ENCODE peak calls at places on chromosomes 11 and 22, in seven cellular contexts. One of them, this sample, is unnamed.

GRCh38 chr22:21856868-21857267 is 10.6 kb downstream of the MAPK1 start:
- DNase-seq in colonic mucosa: no peak
- DNase-seq in heart left ventricle: no peak
- DNase-seq in fibroblast of lung: no peak
- DNase-seq in lung: no peak
- DNase-seq in cardiac muscle cell: no peak
- DNase-seq in Caco-2: no peak
- DNase-seq in this sample: no peak

GRCh38 chr22:43157874-43158546 is 6.7 kb downstream of the TSPO start:
- DNase-seq in colonic mucosa: no peak
- DNase-seq in heart left ventricle: no peak
- DNase-seq in fibroblast of lung: no peak
- DNase-seq in lung: no peak
- DNase-seq in cardiac muscle cell: no peak
- DNase-seq in Caco-2: no peak
- DNase-seq in this sample: no peak

GRCh38 chr22:32996702-32997101 is 61.5 kb downstream of the SYN3 start:
- DNase-seq in colonic mucosa: no peak
- DNase-seq in heart left ventricle: no peak
- DNase-seq in fibroblast of lung: no peak
- DNase-seq in lung: peak; percentile 63
- DNase-seq in cardiac muscle cell: no peak
- DNase-seq in Caco-2: no peak
- DNase-seq in this sample: no peak

GRCh38 chr22:44309647-44310046 is 3.1 kb downstream of the SHISAL1 start:
- DNase-seq in colonic mucosa: no peak
- DNase-seq in heart left ventricle: no peak
- DNase-seq in fibroblast of lung: peak; percentile 34
- DNase-seq in lung: no peak
- DNase-seq in cardiac muscle cell: peak; percentile 31
- DNase-seq in Caco-2: no peak
- DNase-seq in this sample: no peak

GRCh38 chr11:39412117-39412516 is 2047.3 kb downstream of the LRRC4C start:
- DNase-seq in colonic mucosa: no peak
- DNase-seq in heart left ventricle: no peak
- DNase-seq in fibroblast of lung: no peak
- DNase-seq in lung: no peak
- DNase-seq in cardiac muscle cell: no peak
- DNase-seq in Caco-2: no peak
- DNase-seq in this sample: no peak

GRCh38 chr22:46150615-46151423 is 493 bp downstream of the PPARA start:
- DNase-seq in colonic mucosa: peak; percentile 52
- DNase-seq in heart left ventricle: peak; percentile 75
- DNase-seq in fibroblast of lung: no peak
- DNase-seq in lung: no peak
- DNase-seq in cardiac muscle cell: peak; percentile 8
- DNase-seq in Caco-2: peak; percentile 38
- DNase-seq in this sample: peak; percentile 78

GRCh38 chr11:126311464-126312291 is 7.8 kb downstream of the DCPS start:
- DNase-seq in colonic mucosa: no peak
- DNase-seq in heart left ventricle: no peak
- DNase-seq in fibroblast of lung: no peak
- DNase-seq in lung: no peak
- DNase-seq in cardiac muscle cell: peak; percentile 31
- DNase-seq in Caco-2: no peak
- DNase-seq in this sample: no peak

GRCh38 chr11:70159612-70160570 is 43.2 kb upstream of the FADD start:
- DNase-seq in colonic mucosa: peak; percentile 43
- DNase-seq in heart left ventricle: no peak
- DNase-seq in fibroblast of lung: peak; percentile 8
- DNase-seq in lung: no peak
- DNase-seq in cardiac muscle cell: no peak
- DNase-seq in Caco-2: no peak
- DNase-seq in this sample: peak; percentile 77

GRCh38 chr11:29173660-29174062 is 843.2 kb downstream of the KCNA4 start:
- DNase-seq in colonic mucosa: no peak
- DNase-seq in heart left ventricle: no peak
- DNase-seq in fibroblast of lung: peak; percentile 69
- DNase-seq in lung: no peak
- DNase-seq in cardiac muscle cell: peak; percentile 78
- DNase-seq in Caco-2: peak; percentile 12
- DNase-seq in this sample: no peak

GRCh38 chr11:74932797-74933196 is 16.1 kb downstream of the XRRA1 start:
- DNase-seq in colonic mucosa: no peak
- DNase-seq in heart left ventricle: no peak
- DNase-seq in fibroblast of lung: peak; percentile 38
- DNase-seq in lung: no peak
- DNase-seq in cardiac muscle cell: peak; percentile 28
- DNase-seq in Caco-2: no peak
- DNase-seq in this sample: no peak

GRCh38 chr11:68821670-68822069 is 20.0 kb downstream of the CPT1A start:
- DNase-seq in colonic mucosa: no peak
- DNase-seq in heart left ventricle: no peak
- DNase-seq in fibroblast of lung: no peak
- DNase-seq in lung: no peak
- DNase-seq in cardiac muscle cell: no peak
- DNase-seq in Caco-2: no peak
- DNase-seq in this sample: no peak

GRCh38 chr11:69702769-69703510 is 882 bp downstream of the FGF19 start:
- DNase-seq in colonic mucosa: no peak
- DNase-seq in heart left ventricle: no peak
- DNase-seq in fibroblast of lung: no peak
- DNase-seq in lung: no peak
- DNase-seq in cardiac muscle cell: no peak
- DNase-seq in Caco-2: no peak
- DNase-seq in this sample: no peak

GRCh38 chr11:134536677-134537076 is 124.6 kb upstream of the B3GAT1 start:
- DNase-seq in colonic mucosa: no peak
- DNase-seq in heart left ventricle: no peak
- DNase-seq in fibroblast of lung: no peak
- DNase-seq in lung: no peak
- DNase-seq in cardiac muscle cell: no peak
- DNase-seq in Caco-2: no peak
- DNase-seq in this sample: no peak

GRCh38 chr11:32225491-32226285 is 134.8 kb downstream of the RCN1 start:
- DNase-seq in colonic mucosa: no peak
- DNase-seq in heart left ventricle: no peak
- DNase-seq in fibroblast of lung: no peak
- DNase-seq in lung: no peak
- DNase-seq in cardiac muscle cell: no peak
- DNase-seq in Caco-2: no peak
- DNase-seq in this sample: no peak

GRCh38 chr11:30917859-30918478 is 331.8 kb upstream of the MPPED2 start:
- DNase-seq in colonic mucosa: no peak
- DNase-seq in heart left ventricle: no peak
- DNase-seq in fibroblast of lung: peak; percentile 62
- DNase-seq in lung: no peak
- DNase-seq in cardiac muscle cell: peak; percentile 69
- DNase-seq in Caco-2: peak; percentile 61
- DNase-seq in this sample: no peak

GRCh38 chr11:9214765-9215164 is 50.4 kb downstream of the DENND5A start:
- DNase-seq in colonic mucosa: no peak
- DNase-seq in heart left ventricle: no peak
- DNase-seq in fibroblast of lung: peak; percentile 28
- DNase-seq in lung: no peak
- DNase-seq in cardiac muscle cell: peak; percentile 35
- DNase-seq in Caco-2: no peak
- DNase-seq in this sample: no peak

GRCh38 chr11:4184163-4184916 is 89.7 kb downstream of the RRM1 start:
- DNase-seq in colonic mucosa: no peak
- DNase-seq in heart left ventricle: no peak
- DNase-seq in fibroblast of lung: peak; percentile 22
- DNase-seq in lung: no peak
- DNase-seq in cardiac muscle cell: peak; percentile 10
- DNase-seq in Caco-2: no peak
- DNase-seq in this sample: no peak

GRCh38 chr11:121090145-121090721 is 10.8 kb upstream of the TECTA start:
- DNase-seq in colonic mucosa: no peak
- DNase-seq in heart left ventricle: no peak
- DNase-seq in fibroblast of lung: no peak
- DNase-seq in lung: no peak
- DNase-seq in cardiac muscle cell: no peak
- DNase-seq in Caco-2: no peak
- DNase-seq in this sample: no peak

GRCh38 chr11:93572621-93573020 is 29.4 kb upstream of the SMCO4 start:
- DNase-seq in colonic mucosa: no peak
- DNase-seq in heart left ventricle: no peak
- DNase-seq in fibroblast of lung: no peak
- DNase-seq in lung: no peak
- DNase-seq in cardiac muscle cell: no peak
- DNase-seq in Caco-2: no peak
- DNase-seq in this sample: no peak
- H3K4me1 ChIP-seq in colonic mucosa: no peaks in the 10 kb centered on the region
- H3K4me1 ChIP-seq in heart left ventricle: no peaks in the 10 kb centered on the region
- H3K4me1 ChIP-seq in fibroblast of lung: peaks cover 2% of the 10 kb centered on the region
- H3K4me1 ChIP-seq in lung: peaks cover 4% of the 10 kb centered on the region
- H3K4me1 ChIP-seq in cardiac muscle cell: no peaks in the 10 kb centered on the region
- H3K4me1 ChIP-seq in Caco-2: peaks cover 20% of the 10 kb centered on the region
- H3K4me1 ChIP-seq in this sample: no peaks in the 10 kb centered on the region

DNA sequence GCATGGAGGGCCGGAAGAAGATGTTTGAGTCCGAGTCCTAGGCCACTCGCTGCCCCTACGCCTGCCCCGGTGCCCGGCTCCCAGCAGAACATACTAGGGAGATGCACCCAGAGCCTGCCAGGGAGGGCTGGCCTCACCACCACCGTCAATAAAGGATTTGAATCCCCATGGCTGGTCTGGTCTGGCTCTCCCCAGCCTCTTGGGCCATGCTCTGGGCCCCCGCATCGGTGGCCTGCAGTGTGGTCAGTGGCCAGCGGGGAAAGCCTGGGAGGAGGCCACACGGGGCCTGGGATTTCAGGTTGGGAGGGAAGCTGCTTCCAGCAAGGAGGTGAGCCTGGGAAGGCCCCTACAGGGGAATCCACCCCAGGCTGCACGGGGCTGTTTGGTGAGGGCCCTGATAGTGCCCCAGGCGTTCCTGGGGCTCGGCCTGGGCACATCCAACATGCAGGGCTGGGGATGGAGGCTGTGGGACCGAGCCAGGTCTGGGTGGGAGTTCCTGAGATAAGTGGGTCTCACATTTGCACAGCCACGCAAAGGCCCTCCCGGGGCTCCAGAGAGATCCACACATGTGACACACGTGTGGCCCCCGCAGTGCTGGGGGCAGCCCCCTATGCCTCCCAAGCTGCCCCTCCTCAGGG is 2.8 kb downstream of the TNNI2 start:
- DNase-seq in colonic mucosa: no peak
- DNase-seq in heart left ventricle: peak; percentile 54
- DNase-seq in fibroblast of lung: no peak
- DNase-seq in lung: no peak
- DNase-seq in cardiac muscle cell: no peak
- DNase-seq in Caco-2: no peak
- DNase-seq in this sample: peak; percentile 26
- TF ChIP-seq CTCF in colonic mucosa: no peak
- TF ChIP-seq CTCF in heart left ventricle: no peak
- TF ChIP-seq CTCF in fibroblast of lung: no peak
- TF ChIP-seq CTCF in lung: no peak
- TF ChIP-seq CTCF in cardiac muscle cell: no peak
- TF ChIP-seq CTCF in Caco-2: no peak
- TF ChIP-seq CTCF in this sample: no peak

DNA sequence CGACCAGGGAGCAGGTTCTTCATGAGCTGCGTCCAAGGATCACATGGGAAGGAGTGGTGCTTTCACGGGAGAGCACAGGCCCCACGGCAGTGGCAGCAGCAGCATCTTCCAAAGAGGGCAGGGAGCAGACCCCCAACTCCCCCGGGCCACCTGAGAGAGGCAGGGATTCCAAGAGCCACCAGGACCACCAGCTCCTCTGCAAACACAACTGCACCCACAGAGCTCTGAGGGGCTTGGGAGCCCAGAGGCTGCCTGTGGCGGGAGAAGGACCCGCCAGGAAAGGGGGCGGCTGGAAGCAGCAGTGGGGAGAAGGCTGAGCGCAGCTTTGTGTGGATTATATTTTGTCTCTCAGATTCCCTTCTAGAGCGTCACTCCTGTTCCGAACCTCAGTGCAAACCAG is 469.6 kb downstream of the BRD1 start:
- DNase-seq in colonic mucosa: no peak
- DNase-seq in heart left ventricle: no peak
- DNase-seq in fibroblast of lung: no peak
- DNase-seq in lung: no peak
- DNase-seq in cardiac muscle cell: no peak
- DNase-seq in Caco-2: no peak
- DNase-seq in this sample: no peak
- H3K4me1 ChIP-seq in colonic mucosa: no peaks in the 10 kb centered on the region
- H3K4me1 ChIP-seq in heart left ventricle: no peaks in the 10 kb centered on the region
- H3K4me1 ChIP-seq in fibroblast of lung: no peaks in the 10 kb centered on the region
- H3K4me1 ChIP-seq in lung: no peaks in the 10 kb centered on the region
- H3K4me1 ChIP-seq in cardiac muscle cell: peaks cover 13% of the 10 kb centered on the region
- H3K4me1 ChIP-seq in Caco-2: no peaks in the 10 kb centered on the region
- H3K4me1 ChIP-seq in this sample: no peaks in the 10 kb centered on the region

GRCh38 chr11:125086633-125087296 is 23.7 kb downstream of the SLC37A2 start:
- DNase-seq in colonic mucosa: no peak
- DNase-seq in heart left ventricle: no peak
- DNase-seq in fibroblast of lung: no peak
- DNase-seq in lung: no peak
- DNase-seq in cardiac muscle cell: no peak
- DNase-seq in Caco-2: no peak
- DNase-seq in this sample: peak; percentile 39

GRCh38 chr11:125084057-125084416 is 20.9 kb downstream of the SLC37A2 start:
- DNase-seq in colonic mucosa: no peak
- DNase-seq in heart left ventricle: no peak
- DNase-seq in fibroblast of lung: no peak
- DNase-seq in lung: no peak
- DNase-seq in cardiac muscle cell: no peak
- DNase-seq in Caco-2: no peak
- DNase-seq in this sample: no peak

GRCh38 chr11:125083312-125084056 is 20.4 kb downstream of the SLC37A2 start:
- DNase-seq in colonic mucosa: no peak
- DNase-seq in heart left ventricle: no peak
- DNase-seq in fibroblast of lung: no peak
- DNase-seq in lung: no peak
- DNase-seq in cardiac muscle cell: no peak
- DNase-seq in Caco-2: no peak
- DNase-seq in this sample: no peak

GRCh38 chr11:125084761-125085231 is 21.7 kb downstream of the SLC37A2 start:
- DNase-seq in colonic mucosa: no peak
- DNase-seq in heart left ventricle: no peak
- DNase-seq in fibroblast of lung: no peak
- DNase-seq in lung: no peak
- DNase-seq in cardiac muscle cell: no peak
- DNase-seq in Caco-2: no peak
- DNase-seq in this sample: no peak

DNA sequence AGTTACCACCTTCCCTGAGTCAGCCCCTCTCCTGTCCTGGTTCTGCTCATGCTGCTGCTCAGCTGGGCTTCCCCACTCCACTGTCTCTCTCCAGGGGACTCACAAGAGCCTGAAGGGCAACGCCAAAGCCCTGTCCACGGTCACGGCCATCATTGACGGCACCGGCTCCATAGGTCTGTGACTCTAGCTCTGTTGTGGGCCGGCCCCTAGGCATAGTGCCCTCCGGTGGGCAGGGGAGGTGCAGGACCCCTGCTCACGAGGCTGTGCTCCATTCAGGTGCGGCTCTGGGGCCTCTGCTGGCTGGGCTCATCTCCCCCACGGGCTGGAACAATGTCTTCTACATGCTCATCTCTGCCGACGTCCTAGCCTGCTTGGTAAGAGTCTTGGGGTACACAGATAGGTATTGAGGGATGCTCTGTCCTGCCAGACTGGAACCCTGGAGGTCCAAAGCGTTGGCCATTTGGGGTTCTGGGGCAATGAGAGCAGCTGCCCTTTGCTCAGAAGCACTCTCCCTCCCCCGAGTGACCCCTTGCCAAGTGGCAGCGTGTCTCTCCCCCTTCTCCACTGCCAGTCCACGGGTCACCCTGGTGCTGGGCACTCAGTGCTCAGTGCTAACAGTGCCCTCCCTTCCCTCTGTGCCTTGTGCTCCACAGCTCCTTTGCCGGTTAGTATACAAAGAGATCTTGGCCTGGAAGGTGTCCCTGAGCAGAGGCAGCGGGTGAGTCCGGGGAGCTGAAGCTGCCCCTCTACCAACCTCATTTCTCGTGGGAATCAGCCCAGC is 22.4 kb downstream of the SLC37A2 start:
- DNase-seq in colonic mucosa: no peak
- DNase-seq in heart left ventricle: no peak
- DNase-seq in fibroblast of lung: no peak
- DNase-seq in lung: no peak
- DNase-seq in cardiac muscle cell: no peak
- DNase-seq in Caco-2: no peak
- DNase-seq in this sample: no peak
- TF ChIP-seq CTCF in colonic mucosa: no peak
- TF ChIP-seq CTCF in heart left ventricle: no peak
- TF ChIP-seq CTCF in fibroblast of lung: no peak
- TF ChIP-seq CTCF in lung: no peak
- TF ChIP-seq CTCF in cardiac muscle cell: no peak
- TF ChIP-seq CTCF in Caco-2: no peak
- TF ChIP-seq CTCF in this sample: no peak

This sample was measured in mucosa of descending colon.